ENCODE peak calls at places on chromosomes 5 and 9, in eight cellular contexts. L is suprapubic skin, J is sigmoid colon, Q is spleen, D is HepG2, P is HCT116, O is prostate gland, U is endothelial cell of umbilical vein. I is an unnamed sample.

GRCh38 chr9:91908293-91908623 is 41.8 kb downstream of the ROR2 start:
- DNase-seq in P (no peak), Q (no peak), L (no peak), J (no peak), O (no peak), U (no peak), D (no peak), I (no peak)

GRCh38 chr9:107239474-107239873 is 43.6 kb upstream of the RAD23B start:
- DNase-seq in U (peak; percentile 31), L (no peak), Q (no peak), J (no peak), D (peak; percentile 44), O (no peak), P (no peak), I (no peak)

GRCh38 chr5:2763533-2763794 is 12.0 kb upstream of the IRX2 start:
- DNase-seq in J (no peak), U (no peak), Q (no peak), L (no peak), P (no peak), O (no peak), D (no peak), I (no peak)

GRCh38 chr9:111762546-111762945 is 32.2 kb downstream of the SHOC1 start:
- DNase-seq in U (no peak), O (no peak), J (no peak), D (no peak), Q (no peak), P (no peak), L (no peak), I (no peak)

GRCh38 chr5:104739905-104740304 is 1177.3 kb upstream of the NUDT12 start:
- DNase-seq in Q (no peak), P (no peak), D (no peak), J (no peak), U (no peak), L (no peak), O (no peak), I (no peak)

GRCh38 chr9:70419546-70420266 is 5.2 kb upstream of the KLF9 start:
- DNase-seq in U (peak; percentile 98), P (peak; percentile 85), L (peak; percentile 99), J (peak; percentile 99), Q (peak; percentile 99), D (peak; percentile 91), O (peak; percentile 98), I (peak; percentile 96)

GRCh38 chr5:37580106-37580505 is 201.0 kb downstream of the WDR70 start:
- DNase-seq in L (no peak), U (no peak), J (no peak), D (no peak), Q (no peak), P (no peak), O (no peak), I (no peak)

GRCh38 chr9:131500939-131501541 is 1.7 kb upstream of the POMT1 start:
- DNase-seq in Q (no peak), J (no peak), O (no peak), D (no peak), P (no peak), L (no peak), U (peak; percentile 8), I (no peak)

GRCh38 chr5:1640276-1640898 is 116.6 kb upstream of the LPCAT1 start:
- DNase-seq in Q (peak; percentile 67), D (no peak), P (no peak), O (no peak), J (peak; percentile 40), U (no peak), L (peak; percentile 19), I (no peak)

GRCh38 chr5:51156222-51156621 is 227.0 kb upstream of the ISL1 start:
- DNase-seq in J (no peak), D (no peak), O (no peak), Q (no peak), L (no peak), P (no peak), U (no peak), I (no peak)

GRCh38 chr5:10453564-10453963 is 11.9 kb downstream of the ROPN1L start:
- DNase-seq in O (no peak), P (no peak), D (no peak), J (no peak), L (no peak), Q (no peak), U (no peak), I (no peak)

GRCh38 chr5:125134216-125135081 is 388.0 kb upstream of the ZNF608 start:
- DNase-seq in O (no peak), D (no peak), U (peak; percentile 30), L (no peak), J (no peak), P (peak; percentile 15), Q (no peak), I (no peak)

GRCh38 chr5:35468811-35469210 is 148.9 kb upstream of the SPEF2 start:
- DNase-seq in J (no peak), Q (no peak), U (no peak), L (no peak), P (no peak), O (no peak), D (no peak), I (no peak)

GRCh38 chr9:8610256-8610655 is 810.7 kb upstream of the DMAC1 start:
- DNase-seq in D (no peak), J (no peak), Q (no peak), P (no peak), O (no peak), U (no peak), L (no peak), I (no peak)

GRCh38 chr5:56026863-56027300 is 32.1 kb upstream of the IL6ST start:
- DNase-seq in L (no peak), D (no peak), U (no peak), O (no peak), J (no peak), P (no peak), Q (no peak), I (no peak)

GRCh38 chr9:35911690-35912089 is 2.4 kb downstream of the SPAAR start:
- DNase-seq in O (no peak), P (no peak), J (no peak), L (no peak), Q (no peak), D (no peak), U (no peak), I (no peak)

GRCh38 chr9:91197232-91198181 is 164.2 kb downstream of the AUH start:
- DNase-seq in P (peak; percentile 85), Q (no peak), D (peak; percentile 99), J (peak; percentile 96), O (peak; percentile 91), U (peak; percentile 70), L (peak; percentile 88), I (peak; percentile 85)

GRCh38 chr9:8234286-8234819 is 434.8 kb upstream of the DMAC1 start:
- DNase-seq in Q (no peak), U (no peak), L (no peak), D (no peak), O (no peak), P (no peak), J (no peak), I (no peak)

GRCh38 chr9:112489039-112489546 is 2.5 kb downstream of the KIAA1958 start:
- DNase-seq in L (no peak), U (no peak), P (no peak), Q (no peak), O (no peak), J (no peak), D (peak; percentile 46), I (no peak)

GRCh38 chr9:88303785-88304495 is 84.3 kb upstream of the SPIN1 start:
- DNase-seq in L (no peak), J (no peak), U (no peak), Q (no peak), O (no peak), D (no peak), P (no peak), I (no peak)

GRCh38 chr5:180799902-180800801 is 2.5 kb downstream of the MGAT1 start:
- DNase-seq in D (no peak), P (no peak), O (no peak), J (no peak), U (no peak), L (no peak), Q (no peak), I (no peak)

GRCh38 chr9:36891341-36891811 is 142.7 kb downstream of the PAX5 start:
- DNase-seq in L (peak; percentile 21), J (peak; percentile 42), O (no peak), P (no peak), U (no peak), Q (peak; percentile 46), D (no peak), I (no peak)

GRCh38 chr5:167949435-167949834 is 342.0 kb upstream of the WWC1 start:
- DNase-seq in U (no peak), O (no peak), J (no peak), Q (no peak), L (no peak), D (no peak), P (no peak), I (no peak)

GRCh38 chr5:139197710-139198669 is at the start of gene SIL1:
- DNase-seq in O (peak; percentile 97), J (peak; percentile 98), Q (peak; percentile 99), L (peak; percentile 97), U (peak; percentile 98), P (peak; percentile 82), D (peak; percentile 88), I (peak; percentile 98)
- TF ChIP-seq POLR2A in O (peak; percentile 90), J (peak; percentile 80), Q (peak; percentile 82), L (peak; percentile 91), U (peak; percentile 98), P (peak; percentile 83), D (peak; percentile 96), I (peak; percentile 87)

DNA sequence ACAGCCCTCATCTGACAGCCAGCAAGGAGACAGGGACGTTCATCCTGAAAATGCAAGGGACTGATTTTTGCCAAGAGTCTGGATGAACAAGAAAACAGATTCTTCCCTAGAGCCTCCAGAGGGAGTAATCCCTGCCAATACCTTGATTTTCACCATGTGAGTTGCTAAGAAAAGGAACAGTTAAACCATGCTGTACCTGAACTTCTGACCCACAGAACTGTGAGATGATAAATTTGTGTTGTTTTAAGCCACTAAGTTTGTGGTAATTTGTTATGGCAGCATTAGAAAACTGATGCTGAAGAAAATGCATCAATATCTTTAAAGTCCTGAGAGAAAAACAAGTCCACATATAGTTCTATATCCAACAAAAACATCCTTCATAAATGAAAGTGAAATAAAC is 153.9 kb upstream of the ADAMTSL1 start:
- DNase-seq in Q (no peak), J (no peak), U (peak; percentile 71), P (no peak), D (no peak), L (no peak), O (no peak), I (no peak)
- TF ChIP-seq CTCF in Q (no peak), J (no peak), U (peak; percentile 16), P (no peak), D (no peak), L (no peak), O (no peak), I (no peak)

DNA sequence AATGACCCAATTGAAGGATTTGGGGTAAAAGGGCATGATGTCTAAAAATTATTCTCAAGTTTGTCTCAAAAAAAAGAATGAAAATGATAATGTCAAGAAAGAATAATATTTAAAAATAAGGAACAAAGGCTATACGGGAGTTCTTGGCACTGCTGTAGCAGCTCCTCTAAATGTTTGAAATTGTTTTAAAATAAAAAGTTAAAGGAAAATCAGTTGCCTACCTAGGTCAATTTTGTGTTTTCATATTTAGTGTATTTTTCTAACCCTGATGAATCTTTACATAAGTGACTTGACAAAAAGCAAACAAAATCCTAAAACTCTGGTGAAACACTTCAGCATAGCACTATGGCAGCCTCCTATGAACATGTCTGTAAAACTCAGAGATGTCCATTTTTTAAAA is 56.4 kb downstream of the ALDH1A1 start:
- DNase-seq in P (no peak), J (no peak), Q (no peak), U (no peak), O (no peak), L (no peak), D (no peak), I (no peak)
- TF ChIP-seq POLR2AphosphoS5 in P (no peak), J (no peak), Q (no peak), U (no peak), O (no peak), L (no peak), D (no peak), I (no peak)

GRCh38 chr9:75964431-75964830 is 74.0 kb downstream of the PCSK5 start:
- DNase-seq in P (peak; percentile 28), U (no peak), D (peak; percentile 2), J (no peak), O (no peak), Q (no peak), L (no peak), I (no peak)
- TF ChIP-seq POLR2A in P (no peak), U (no peak), D (no peak), J (no peak), O (no peak), Q (no peak), L (no peak), I (no peak)